ENCODE peak calls at places on chromosomes 11 and 22, in eight cellular contexts. One of them, this sample, is unnamed.

GRCh38 chr11:2194877-2195755 is 23.5 kb upstream of the TH start:
- DNase-seq in epithelial cell of esophagus: peak
- DNase-seq in tibial nerve: no peak
- DNase-seq in stomach: peak
- DNase-seq in activated B cell treated with CpG ODN at 0.5 μM for 24 hours: peak
- DNase-seq in colonic mucosa: peak
- DNase-seq in fibroblast of the aortic adventitia: peak
- DNase-seq in CD8-positive, alpha-beta T cell: peak
- DNase-seq in this sample: peak

GRCh38 chr11:105937331-105937730 is 84.7 kb downstream of the MSANTD4 start:
- DNase-seq in activated B cell treated with CpG ODN at 0.5 μM for 24 hours: no peak
- DNase-seq in epithelial cell of esophagus: peak
- DNase-seq in fibroblast of the aortic adventitia: peak
- DNase-seq in stomach: no peak
- DNase-seq in tibial nerve: no peak
- DNase-seq in CD8-positive, alpha-beta T cell: no peak
- DNase-seq in colonic mucosa: no peak
- DNase-seq in this sample: no peak

GRCh38 chr11:83118814-83119213 is 38.1 kb upstream of the PCF11 start:
- DNase-seq in stomach: no peak
- DNase-seq in activated B cell treated with CpG ODN at 0.5 μM for 24 hours: no peak
- DNase-seq in epithelial cell of esophagus: no peak
- DNase-seq in tibial nerve: no peak
- DNase-seq in colonic mucosa: no peak
- DNase-seq in fibroblast of the aortic adventitia: no peak
- DNase-seq in CD8-positive, alpha-beta T cell: no peak
- DNase-seq in this sample: no peak

GRCh38 chr22:50305658-50306566 is 1.5 kb downstream of the PLXNB2 start:
- DNase-seq in tibial nerve: peak
- DNase-seq in stomach: peak
- DNase-seq in epithelial cell of esophagus: peak
- DNase-seq in activated B cell treated with CpG ODN at 0.5 μM for 24 hours: no peak
- DNase-seq in colonic mucosa: peak
- DNase-seq in CD8-positive, alpha-beta T cell: no peak
- DNase-seq in fibroblast of the aortic adventitia: peak
- DNase-seq in this sample: peak

GRCh38 chr11:19430346-19431058 is 189.8 kb upstream of the E2F8 start:
- DNase-seq in stomach: no peak
- DNase-seq in colonic mucosa: no peak
- DNase-seq in tibial nerve: no peak
- DNase-seq in epithelial cell of esophagus: no peak
- DNase-seq in activated B cell treated with CpG ODN at 0.5 μM for 24 hours: no peak
- DNase-seq in fibroblast of the aortic adventitia: peak
- DNase-seq in CD8-positive, alpha-beta T cell: no peak
- DNase-seq in this sample: no peak

GRCh38 chr22:28983788-28984441 is 77.7 kb downstream of the C22orf31 start:
- DNase-seq in fibroblast of the aortic adventitia: peak
- DNase-seq in stomach: no peak
- DNase-seq in colonic mucosa: no peak
- DNase-seq in CD8-positive, alpha-beta T cell: no peak
- DNase-seq in activated B cell treated with CpG ODN at 0.5 μM for 24 hours: no peak
- DNase-seq in tibial nerve: no peak
- DNase-seq in epithelial cell of esophagus: peak
- DNase-seq in this sample: no peak

GRCh38 chr11:129767827-129768226 is 47.8 kb upstream of the TMEM45B start:
- DNase-seq in CD8-positive, alpha-beta T cell: no peak
- DNase-seq in stomach: no peak
- DNase-seq in fibroblast of the aortic adventitia: no peak
- DNase-seq in colonic mucosa: no peak
- DNase-seq in tibial nerve: no peak
- DNase-seq in epithelial cell of esophagus: peak
- DNase-seq in activated B cell treated with CpG ODN at 0.5 μM for 24 hours: no peak
- DNase-seq in this sample: no peak

GRCh38 chr11:783581-784015 is 6.3 kb downstream of the CEND1 start:
- DNase-seq in fibroblast of the aortic adventitia: peak
- DNase-seq in CD8-positive, alpha-beta T cell: no peak
- DNase-seq in tibial nerve: peak
- DNase-seq in stomach: peak
- DNase-seq in colonic mucosa: peak
- DNase-seq in activated B cell treated with CpG ODN at 0.5 μM for 24 hours: no peak
- DNase-seq in epithelial cell of esophagus: peak
- DNase-seq in this sample: no peak

GRCh38 chr11:126304457-126305072 is 705 bp downstream of the DCPS start:
- DNase-seq in stomach: no peak
- DNase-seq in colonic mucosa: no peak
- DNase-seq in activated B cell treated with CpG ODN at 0.5 μM for 24 hours: no peak
- DNase-seq in fibroblast of the aortic adventitia: peak
- DNase-seq in epithelial cell of esophagus: no peak
- DNase-seq in CD8-positive, alpha-beta T cell: no peak
- DNase-seq in tibial nerve: no peak
- DNase-seq in this sample: no peak

GRCh38 chr22:22930571-22931556 is 43.2 kb downstream of the IGLL5 start:
- DNase-seq in stomach: no peak
- DNase-seq in CD8-positive, alpha-beta T cell: no peak
- DNase-seq in tibial nerve: no peak
- DNase-seq in activated B cell treated with CpG ODN at 0.5 μM for 24 hours: no peak
- DNase-seq in epithelial cell of esophagus: no peak
- DNase-seq in colonic mucosa: no peak
- DNase-seq in fibroblast of the aortic adventitia: no peak
- DNase-seq in this sample: no peak

GRCh38 chr11:67119577-67120391 is 721 bp downstream of the KDM2A start:
- DNase-seq in activated B cell treated with CpG ODN at 0.5 μM for 24 hours: peak
- DNase-seq in fibroblast of the aortic adventitia: no peak
- DNase-seq in stomach: no peak
- DNase-seq in tibial nerve: no peak
- DNase-seq in epithelial cell of esophagus: peak
- DNase-seq in colonic mucosa: peak
- DNase-seq in CD8-positive, alpha-beta T cell: peak
- DNase-seq in this sample: peak

GRCh38 chr11:110716361-110716760 is 4.1 kb upstream of the ARHGAP20 start:
- DNase-seq in stomach: no peak
- DNase-seq in tibial nerve: no peak
- DNase-seq in activated B cell treated with CpG ODN at 0.5 μM for 24 hours: no peak
- DNase-seq in CD8-positive, alpha-beta T cell: no peak
- DNase-seq in fibroblast of the aortic adventitia: peak
- DNase-seq in colonic mucosa: no peak
- DNase-seq in epithelial cell of esophagus: peak
- DNase-seq in this sample: no peak

GRCh38 chr11:32071811-32072210 is 19.1 kb upstream of the RCN1 start:
- DNase-seq in CD8-positive, alpha-beta T cell: no peak
- DNase-seq in stomach: no peak
- DNase-seq in colonic mucosa: no peak
- DNase-seq in tibial nerve: no peak
- DNase-seq in activated B cell treated with CpG ODN at 0.5 μM for 24 hours: no peak
- DNase-seq in fibroblast of the aortic adventitia: peak
- DNase-seq in epithelial cell of esophagus: peak
- DNase-seq in this sample: peak

GRCh38 chr11:96338910-96339703 is 3.9 kb downstream of the MAML2 start:
- DNase-seq in fibroblast of the aortic adventitia: peak
- DNase-seq in tibial nerve: no peak
- DNase-seq in epithelial cell of esophagus: peak
- DNase-seq in colonic mucosa: peak
- DNase-seq in CD8-positive, alpha-beta T cell: peak
- DNase-seq in activated B cell treated with CpG ODN at 0.5 μM for 24 hours: peak
- DNase-seq in stomach: no peak
- DNase-seq in this sample: no peak

DNA sequence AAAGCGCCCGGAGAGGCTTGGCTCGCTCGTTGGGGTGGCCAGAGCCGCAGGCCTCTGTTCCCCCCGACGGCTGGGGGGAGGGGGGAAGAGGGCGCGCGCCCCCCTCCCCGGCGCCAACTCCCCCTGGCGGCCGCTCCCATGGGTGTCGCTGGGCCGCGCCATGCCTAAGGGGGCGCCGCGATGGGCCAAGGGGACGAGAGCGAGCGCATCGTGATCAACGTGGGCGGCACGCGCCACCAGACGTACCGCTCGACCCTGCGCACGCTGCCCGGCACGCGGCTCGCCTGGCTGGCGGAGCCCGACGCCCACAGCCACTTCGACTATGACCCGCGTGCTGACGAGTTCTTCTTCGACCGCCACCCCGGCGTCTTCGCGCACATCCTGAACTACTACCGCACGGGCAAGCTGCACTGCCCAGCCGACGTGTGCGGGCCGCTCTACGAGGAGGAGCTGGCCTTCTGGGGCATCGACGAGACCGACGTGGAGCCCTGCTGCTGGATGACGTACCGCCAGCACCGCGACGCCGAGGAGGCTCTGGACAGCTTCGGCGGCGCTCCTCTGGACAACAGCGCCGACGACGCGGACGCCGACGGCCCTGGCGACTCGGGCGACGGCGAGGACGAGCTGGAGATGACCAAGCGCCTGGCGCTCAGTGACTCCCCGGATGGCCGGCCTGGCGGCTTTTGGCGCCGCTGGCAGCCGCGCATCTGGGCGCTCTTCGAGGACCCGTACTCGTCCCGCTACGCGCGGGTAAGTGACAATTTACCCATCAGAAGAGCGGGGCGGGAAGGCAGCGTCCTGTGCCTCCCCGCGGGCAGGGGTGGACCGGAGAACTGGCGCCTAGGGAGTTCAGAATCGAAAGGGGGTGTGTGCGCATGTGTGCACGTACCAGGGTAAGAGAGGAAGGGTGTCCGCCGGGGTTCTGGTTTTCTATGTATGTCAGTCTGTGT is 1.5 kb downstream of the KCNC1 start:
- DNase-seq in tibial nerve: no peak
- DNase-seq in stomach: no peak
- DNase-seq in fibroblast of the aortic adventitia: no peak
- DNase-seq in colonic mucosa: no peak
- DNase-seq in CD8-positive, alpha-beta T cell: no peak
- DNase-seq in epithelial cell of esophagus: no peak
- DNase-seq in activated B cell treated with CpG ODN at 0.5 μM for 24 hours: no peak
- DNase-seq in this sample: no peak
- TF ChIP-seq CTCF in tibial nerve: no peak
- TF ChIP-seq CTCF in stomach: no peak
- TF ChIP-seq CTCF in fibroblast of the aortic adventitia: no peak
- TF ChIP-seq CTCF in colonic mucosa: no peak
- TF ChIP-seq CTCF in CD8-positive, alpha-beta T cell: no peak
- TF ChIP-seq CTCF in epithelial cell of esophagus: no peak
- TF ChIP-seq CTCF in activated B cell treated with CpG ODN at 0.5 μM for 24 hours: no peak
- TF ChIP-seq CTCF in this sample: no peak

GRCh38 chr11:17779861-17780594 is 45.4 kb downstream of the KCNC1 start:
- DNase-seq in activated B cell treated with CpG ODN at 0.5 μM for 24 hours: no peak
- DNase-seq in colonic mucosa: no peak
- DNase-seq in stomach: no peak
- DNase-seq in CD8-positive, alpha-beta T cell: no peak
- DNase-seq in tibial nerve: no peak
- DNase-seq in epithelial cell of esophagus: no peak
- DNase-seq in fibroblast of the aortic adventitia: no peak
- DNase-seq in this sample: no peak
- TF ChIP-seq CTCF in activated B cell treated with CpG ODN at 0.5 μM for 24 hours: no peak
- TF ChIP-seq CTCF in colonic mucosa: no peak
- TF ChIP-seq CTCF in stomach: no peak
- TF ChIP-seq CTCF in CD8-positive, alpha-beta T cell: no peak
- TF ChIP-seq CTCF in tibial nerve: no peak
- TF ChIP-seq CTCF in epithelial cell of esophagus: no peak
- TF ChIP-seq CTCF in fibroblast of the aortic adventitia: no peak
- TF ChIP-seq CTCF in this sample: no peak

DNA sequence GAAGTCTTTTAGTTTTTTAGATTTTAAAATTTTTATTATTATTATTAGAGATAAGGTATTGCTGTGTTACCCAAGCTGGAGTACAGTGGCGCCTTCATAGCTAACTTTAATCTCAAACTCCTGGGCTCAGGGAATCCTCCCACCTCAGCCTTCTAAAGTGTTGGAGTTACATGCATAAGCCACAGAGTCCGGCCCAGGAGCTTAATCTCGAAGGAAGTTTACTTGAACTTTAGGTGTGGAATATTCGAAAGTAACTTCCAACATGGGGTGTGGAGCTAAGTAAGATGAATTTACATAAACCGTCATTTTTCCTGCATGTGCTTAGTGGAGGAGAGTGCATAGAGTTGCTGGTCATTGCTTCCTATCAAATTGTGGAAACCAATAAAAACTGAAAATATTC is 1.4 kb downstream of the ATG13 start:
- DNase-seq in tibial nerve: no peak
- DNase-seq in colonic mucosa: no peak
- DNase-seq in epithelial cell of esophagus: no peak
- DNase-seq in CD8-positive, alpha-beta T cell: no peak
- DNase-seq in fibroblast of the aortic adventitia: no peak
- DNase-seq in activated B cell treated with CpG ODN at 0.5 μM for 24 hours: no peak
- DNase-seq in stomach: peak
- DNase-seq in this sample: no peak
- TF ChIP-seq CTCF in tibial nerve: no peak
- TF ChIP-seq CTCF in colonic mucosa: no peak
- TF ChIP-seq CTCF in epithelial cell of esophagus: no peak
- TF ChIP-seq CTCF in CD8-positive, alpha-beta T cell: no peak
- TF ChIP-seq CTCF in fibroblast of the aortic adventitia: no peak
- TF ChIP-seq CTCF in activated B cell treated with CpG ODN at 0.5 μM for 24 hours: no peak
- TF ChIP-seq CTCF in stomach: no peak
- TF ChIP-seq CTCF in this sample: no peak

GRCh38 chr22:30423959-30424380 is 1.6 kb upstream of the MTFP1 start:
- DNase-seq in stomach: peak
- DNase-seq in activated B cell treated with CpG ODN at 0.5 μM for 24 hours: peak
- DNase-seq in CD8-positive, alpha-beta T cell: peak
- DNase-seq in colonic mucosa: peak
- DNase-seq in tibial nerve: peak
- DNase-seq in epithelial cell of esophagus: peak
- DNase-seq in fibroblast of the aortic adventitia: peak
- DNase-seq in this sample: peak

GRCh38 chr22:30421695-30422480 is 3.7 kb upstream of the MTFP1 start:
- DNase-seq in colonic mucosa: peak
- DNase-seq in tibial nerve: no peak
- DNase-seq in CD8-positive, alpha-beta T cell: no peak
- DNase-seq in activated B cell treated with CpG ODN at 0.5 μM for 24 hours: no peak
- DNase-seq in fibroblast of the aortic adventitia: no peak
- DNase-seq in stomach: no peak
- DNase-seq in epithelial cell of esophagus: no peak
- DNase-seq in this sample: peak

GRCh38 chr22:30424471-30425326 is 869 bp upstream of the MTFP1 start:
- DNase-seq in CD8-positive, alpha-beta T cell: no peak
- DNase-seq in activated B cell treated with CpG ODN at 0.5 μM for 24 hours: no peak
- DNase-seq in stomach: no peak
- DNase-seq in colonic mucosa: peak
- DNase-seq in fibroblast of the aortic adventitia: no peak
- DNase-seq in tibial nerve: no peak
- DNase-seq in epithelial cell of esophagus: peak
- DNase-seq in this sample: peak

GRCh38 chr22:30422481-30423295 is 2.9 kb upstream of the MTFP1 start:
- DNase-seq in stomach: peak
- DNase-seq in tibial nerve: peak
- DNase-seq in colonic mucosa: peak
- DNase-seq in fibroblast of the aortic adventitia: peak
- DNase-seq in epithelial cell of esophagus: peak
- DNase-seq in CD8-positive, alpha-beta T cell: peak
- DNase-seq in activated B cell treated with CpG ODN at 0.5 μM for 24 hours: no peak
- DNase-seq in this sample: peak

DNA sequence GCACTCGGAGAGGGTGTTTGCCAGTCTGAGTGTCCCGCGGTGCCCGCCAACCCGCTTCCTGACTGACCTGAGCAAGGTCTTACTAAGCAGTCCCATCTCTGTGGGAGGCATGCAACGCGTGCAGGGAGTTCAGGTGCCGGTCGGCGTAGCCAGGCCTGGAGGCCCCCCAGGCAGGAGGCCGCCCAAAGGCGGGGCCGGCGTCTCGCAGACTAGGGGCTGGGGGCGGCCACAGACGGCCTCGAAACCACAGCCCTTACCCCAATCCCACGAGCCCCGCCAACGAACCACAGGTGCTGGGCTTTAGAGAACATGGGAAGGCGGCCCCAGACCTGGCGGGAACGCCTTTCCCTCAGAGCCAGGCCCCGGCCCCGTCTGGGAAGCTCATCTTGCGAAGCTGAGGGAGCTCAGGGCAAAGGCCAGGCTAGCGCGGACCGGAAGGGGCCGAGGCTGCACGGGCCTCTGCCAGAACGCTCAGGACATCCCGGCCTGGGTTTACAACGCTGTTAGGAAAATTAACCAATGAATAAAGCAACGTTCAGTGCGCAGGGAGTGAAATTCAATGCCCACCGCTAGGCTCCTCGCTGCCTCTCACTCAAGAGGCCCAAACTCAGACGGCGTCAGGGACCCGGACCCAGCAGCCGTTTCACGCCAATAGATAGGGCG is 2.1 kb upstream of the MTFP1 start:
- DNase-seq in colonic mucosa: no peak
- DNase-seq in epithelial cell of esophagus: peak
- DNase-seq in CD8-positive, alpha-beta T cell: no peak
- DNase-seq in tibial nerve: no peak
- DNase-seq in stomach: no peak
- DNase-seq in fibroblast of the aortic adventitia: no peak
- DNase-seq in activated B cell treated with CpG ODN at 0.5 μM for 24 hours: no peak
- DNase-seq in this sample: peak
- TF ChIP-seq CTCF in colonic mucosa: no peak
- TF ChIP-seq CTCF in epithelial cell of esophagus: no peak
- TF ChIP-seq CTCF in CD8-positive, alpha-beta T cell: no peak
- TF ChIP-seq CTCF in tibial nerve: peak
- TF ChIP-seq CTCF in stomach: no peak
- TF ChIP-seq CTCF in fibroblast of the aortic adventitia: peak
- TF ChIP-seq CTCF in activated B cell treated with CpG ODN at 0.5 μM for 24 hours: no peak
- TF ChIP-seq CTCF in this sample: no peak

This sample was measured in Calu3.